ENCODE peak calls at places on chromosomes 12 and 14, in nine cellular contexts. A is Peyer's patch, E is nucleus accumbens, W is mammary epithelial cell, B is choroid plexus epithelial cell, M is cardiac fibroblast, Z is WTC11, Y is HEK293T, U is posterior cingulate gyrus. K is an unnamed sample.

GRCh38 chr14:104278214-104278534 is 139.8 kb downstream of the KIF26A start:
- DNase-seq in Z (no peak), W (no peak), Y (no peak), E (no peak), U (no peak), M (no peak), B (no peak), A (no peak), K (no peak)

GRCh38 chr14:54440037-54440436 is 1.1 kb downstream of the CNIH1 start:
- DNase-seq in M (peak; percentile 52), Y (no peak), U (no peak), W (peak; percentile 27), E (no peak), A (no peak), B (peak; percentile 34), Z (no peak), K (no peak)

GRCh38 chr14:60332046-60332399 is 83.0 kb downstream of the PPM1A start:
- DNase-seq in A (no peak), U (no peak), Y (no peak), B (no peak), E (no peak), Z (no peak), M (no peak), W (no peak), K (no peak)

GRCh38 chr14:65286443-65286842 is 126.1 kb upstream of the FUT8 start:
- DNase-seq in W (no peak), Y (no peak), U (no peak), Z (no peak), M (no peak), B (no peak), A (no peak), E (no peak), K (no peak)

GRCh38 chr14:87837306-87837705 is 155.7 kb downstream of the GALC start:
- DNase-seq in U (no peak), B (no peak), M (no peak), W (no peak), A (no peak), Y (no peak), Z (no peak), E (no peak), K (no peak)

GRCh38 chr14:72847721-72848120 is 46.2 kb downstream of the DPF3 start:
- DNase-seq in A (no peak), U (no peak), Z (peak; percentile 21), M (no peak), B (no peak), W (no peak), Y (no peak), E (no peak), K (no peak)

GRCh38 chr14:77086017-77086727 is 11.9 kb upstream of the CIPC start:
- DNase-seq in Z (no peak), E (no peak), U (no peak), W (peak; percentile 76), M (peak; percentile 61), A (no peak), Y (no peak), B (peak; percentile 88), K (peak; percentile 66)

GRCh38 chr12:25322918-25323773 is 72.4 kb upstream of the KRAS start:
- DNase-seq in M (peak; percentile 76), B (peak; percentile 61), E (no peak), A (no peak), Y (no peak), Z (no peak), U (no peak), W (peak; percentile 52), K (no peak)

GRCh38 chr14:90969493-90970166 is 90.8 kb downstream of the RPS6KA5 start:
- DNase-seq in Y (no peak), W (no peak), A (no peak), M (no peak), E (no peak), B (peak; percentile 10), Z (no peak), U (no peak), K (no peak)

GRCh38 chr12:87847147-87847546 is 182.1 kb downstream of the C12orf50 start:
- DNase-seq in E (no peak), U (no peak), A (no peak), M (no peak), W (no peak), B (no peak), Y (no peak), Z (no peak), K (no peak)

GRCh38 chr12:1863823-1864222 is 43.5 kb downstream of the LRTM2 start:
- DNase-seq in E (no peak), Y (no peak), W (no peak), M (no peak), U (no peak), B (no peak), A (no peak), Z (no peak), K (no peak)

GRCh38 chr12:4858385-4858784 is 51.3 kb upstream of the KCNA1 start:
- DNase-seq in M (no peak), W (no peak), Y (no peak), A (no peak), Z (peak; percentile 55), B (no peak), U (peak; percentile 56), E (no peak), K (no peak)

K was measured in cardiac muscle cell.